ENCODE peak calls at places on chromosomes 11 and 22, in four cellular contexts. One of them, this sample, is unnamed.

GRCh38 chr11:65572356-65573043 is at the start of gene FAM89B:
- DNase-seq in CD4-positive, CD25-positive, alpha-beta regulatory T cell: peak; percentile 82
- DNase-seq in neural progenitor cell: peak; percentile 91
- DNase-seq in naive thymus-derived CD4-positive, alpha-beta T cell: peak; percentile 86
- DNase-seq in this sample: peak; percentile 95

GRCh38 chr22:25201557-25202273 is 2.1 kb downstream of the CRYBB3 start:
- DNase-seq in CD4-positive, CD25-positive, alpha-beta regulatory T cell: no peak
- DNase-seq in neural progenitor cell: no peak
- DNase-seq in naive thymus-derived CD4-positive, alpha-beta T cell: no peak
- DNase-seq in this sample: no peak

GRCh38 chr11:125452125-125452470 is 44.0 kb downstream of the FEZ1 start:
- DNase-seq in CD4-positive, CD25-positive, alpha-beta regulatory T cell: no peak
- DNase-seq in neural progenitor cell: no peak
- DNase-seq in naive thymus-derived CD4-positive, alpha-beta T cell: no peak
- DNase-seq in this sample: no peak

GRCh38 chr11:131465056-131465455 is 94.6 kb downstream of the NTM start:
- DNase-seq in CD4-positive, CD25-positive, alpha-beta regulatory T cell: no peak
- DNase-seq in neural progenitor cell: no peak
- DNase-seq in naive thymus-derived CD4-positive, alpha-beta T cell: no peak
- DNase-seq in this sample: no peak

GRCh38 chr11:8566613-8567210 is 27.3 kb downstream of the STK33 start:
- DNase-seq in CD4-positive, CD25-positive, alpha-beta regulatory T cell: no peak
- DNase-seq in neural progenitor cell: peak; percentile 54
- DNase-seq in naive thymus-derived CD4-positive, alpha-beta T cell: peak; percentile 27
- DNase-seq in this sample: no peak

GRCh38 chr11:58506935-58507334 is 970 bp downstream of the OR5B21 start:
- DNase-seq in CD4-positive, CD25-positive, alpha-beta regulatory T cell: no peak
- DNase-seq in neural progenitor cell: no peak
- DNase-seq in naive thymus-derived CD4-positive, alpha-beta T cell: no peak
- DNase-seq in this sample: no peak

GRCh38 chr22:30875481-30876215 is 92.9 kb downstream of the MORC2 start:
- DNase-seq in CD4-positive, CD25-positive, alpha-beta regulatory T cell: no peak
- DNase-seq in neural progenitor cell: no peak
- DNase-seq in naive thymus-derived CD4-positive, alpha-beta T cell: no peak
- DNase-seq in this sample: no peak

GRCh38 chr11:64834723-64835615 is 9.5 kb downstream of the CDC42BPG start:
- DNase-seq in CD4-positive, CD25-positive, alpha-beta regulatory T cell: no peak
- DNase-seq in neural progenitor cell: no peak
- DNase-seq in naive thymus-derived CD4-positive, alpha-beta T cell: no peak
- DNase-seq in this sample: no peak

GRCh38 chr11:85948884-85949283 is 93.7 kb downstream of the CCDC83 start:
- DNase-seq in CD4-positive, CD25-positive, alpha-beta regulatory T cell: no peak
- DNase-seq in neural progenitor cell: no peak
- DNase-seq in naive thymus-derived CD4-positive, alpha-beta T cell: no peak
- DNase-seq in this sample: no peak

GRCh38 chr11:65557280-65558001 is 718 bp downstream of the LTBP3 start:
- DNase-seq in CD4-positive, CD25-positive, alpha-beta regulatory T cell: no peak
- DNase-seq in neural progenitor cell: peak; percentile 67
- DNase-seq in naive thymus-derived CD4-positive, alpha-beta T cell: no peak
- DNase-seq in this sample: no peak

GRCh38 chr11:1499261-1499890 is 12.8 kb upstream of the MOB2 start:
- DNase-seq in CD4-positive, CD25-positive, alpha-beta regulatory T cell: no peak
- DNase-seq in neural progenitor cell: no peak
- DNase-seq in naive thymus-derived CD4-positive, alpha-beta T cell: no peak
- DNase-seq in this sample: no peak

GRCh38 chr11:126475627-126475991 is 120.1 kb downstream of the ST3GAL4 start:
- DNase-seq in CD4-positive, CD25-positive, alpha-beta regulatory T cell: no peak
- DNase-seq in neural progenitor cell: no peak
- DNase-seq in naive thymus-derived CD4-positive, alpha-beta T cell: no peak
- DNase-seq in this sample: no peak

GRCh38 chr22:45612940-45613339 is 58.7 kb upstream of the ATXN10 start:
- DNase-seq in CD4-positive, CD25-positive, alpha-beta regulatory T cell: no peak
- DNase-seq in neural progenitor cell: peak; percentile 48
- DNase-seq in naive thymus-derived CD4-positive, alpha-beta T cell: no peak
- DNase-seq in this sample: no peak

GRCh38 chr11:75813622-75814039 is 1.4 kb upstream of the UVRAG start:
- DNase-seq in CD4-positive, CD25-positive, alpha-beta regulatory T cell: no peak
- DNase-seq in neural progenitor cell: no peak
- DNase-seq in naive thymus-derived CD4-positive, alpha-beta T cell: no peak
- DNase-seq in this sample: no peak

GRCh38 chr11:115653926-115654325 is 149.7 kb upstream of the CADM1 start:
- DNase-seq in CD4-positive, CD25-positive, alpha-beta regulatory T cell: no peak
- DNase-seq in neural progenitor cell: no peak
- DNase-seq in naive thymus-derived CD4-positive, alpha-beta T cell: no peak
- DNase-seq in this sample: no peak

GRCh38 chr11:100546714-100547113 is 140.4 kb upstream of the ARHGAP42 start:
- DNase-seq in CD4-positive, CD25-positive, alpha-beta regulatory T cell: no peak
- DNase-seq in neural progenitor cell: no peak
- DNase-seq in naive thymus-derived CD4-positive, alpha-beta T cell: no peak
- DNase-seq in this sample: no peak

GRCh38 chr11:93541154-93541553 is 2.0 kb downstream of the SMCO4 start:
- DNase-seq in CD4-positive, CD25-positive, alpha-beta regulatory T cell: no peak
- DNase-seq in neural progenitor cell: no peak
- DNase-seq in naive thymus-derived CD4-positive, alpha-beta T cell: no peak
- DNase-seq in this sample: no peak

GRCh38 chr22:40238425-40239344 is 61.0 kb downstream of the TNRC6B start:
- DNase-seq in CD4-positive, CD25-positive, alpha-beta regulatory T cell: no peak
- DNase-seq in neural progenitor cell: no peak
- DNase-seq in naive thymus-derived CD4-positive, alpha-beta T cell: no peak
- DNase-seq in this sample: no peak
- H3K27ac ChIP-seq in CD4-positive, CD25-positive, alpha-beta regulatory T cell: no peak overlapping the region
- H3K27ac ChIP-seq in neural progenitor cell: no peak overlapping the region
- H3K27ac ChIP-seq in naive thymus-derived CD4-positive, alpha-beta T cell: no peak overlapping the region
- H3K27ac ChIP-seq in this sample: peak overlapping the region; percentile 66

DNA sequence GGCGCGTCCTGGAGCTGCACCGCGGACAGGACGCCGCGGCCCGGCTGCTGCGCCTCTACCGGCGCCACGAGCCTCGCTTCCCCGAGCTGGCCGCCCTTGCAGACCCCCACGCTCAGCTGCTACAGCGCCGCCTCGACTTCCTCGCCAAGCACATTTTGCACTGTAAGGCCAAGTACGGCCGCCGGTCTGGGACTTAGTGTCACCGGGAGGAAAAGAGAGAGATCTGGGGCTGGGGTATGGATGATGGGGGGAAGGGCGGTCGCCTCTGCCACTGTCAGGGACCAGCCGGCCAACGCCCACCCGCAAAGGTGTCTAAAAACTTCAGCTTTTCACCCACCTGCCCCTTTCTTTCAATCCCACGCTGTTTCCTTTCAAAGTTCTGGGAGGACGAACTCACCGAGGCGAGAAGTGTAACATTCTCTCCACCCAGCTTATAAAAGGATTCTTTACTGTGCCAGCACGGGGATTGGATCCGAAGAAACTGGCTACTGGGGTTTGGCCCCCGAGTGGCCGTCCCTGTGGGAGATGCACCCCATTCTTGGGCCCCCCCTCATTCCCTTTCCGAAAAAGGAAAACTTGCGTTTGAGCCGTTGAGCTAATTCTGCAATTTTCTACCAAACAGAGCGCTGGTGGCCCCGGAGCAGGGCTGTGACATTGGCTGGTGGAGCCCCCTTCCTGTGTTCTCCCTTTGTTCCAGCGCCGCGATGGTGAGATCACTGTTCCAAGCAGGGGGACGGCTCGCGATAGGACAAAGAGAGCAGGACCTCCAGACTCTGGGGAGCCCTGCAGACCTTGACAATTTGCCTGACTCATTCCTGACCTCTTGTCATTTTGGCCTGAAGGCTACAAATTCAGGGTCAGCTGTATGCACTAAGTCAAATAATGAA is 1.7 kb downstream of the FJX1 start:
- DNase-seq in CD4-positive, CD25-positive, alpha-beta regulatory T cell: no peak
- DNase-seq in neural progenitor cell: peak; percentile 87
- DNase-seq in naive thymus-derived CD4-positive, alpha-beta T cell: no peak
- DNase-seq in this sample: no peak
- H3K27ac ChIP-seq in CD4-positive, CD25-positive, alpha-beta regulatory T cell: no peak overlapping the region
- H3K27ac ChIP-seq in neural progenitor cell: peak overlapping the region; percentile 92
- H3K27ac ChIP-seq in naive thymus-derived CD4-positive, alpha-beta T cell: no peak overlapping the region
- H3K27ac ChIP-seq in this sample: no peak overlapping the region

GRCh38 chr22:32249231-32249630 is 5.9 kb downstream of the SLC5A4 start:
- DNase-seq in CD4-positive, CD25-positive, alpha-beta regulatory T cell: no peak
- DNase-seq in neural progenitor cell: no peak
- DNase-seq in naive thymus-derived CD4-positive, alpha-beta T cell: no peak
- DNase-seq in this sample: no peak
- H3K27ac ChIP-seq in CD4-positive, CD25-positive, alpha-beta regulatory T cell: no peak overlapping the region
- H3K27ac ChIP-seq in neural progenitor cell: no peak overlapping the region
- H3K27ac ChIP-seq in naive thymus-derived CD4-positive, alpha-beta T cell: no peak overlapping the region
- H3K27ac ChIP-seq in this sample: no peak overlapping the region

GRCh38 chr11:30019481-30019880 is 2.7 kb upstream of the KCNA4 start:
- DNase-seq in CD4-positive, CD25-positive, alpha-beta regulatory T cell: no peak
- DNase-seq in neural progenitor cell: no peak
- DNase-seq in naive thymus-derived CD4-positive, alpha-beta T cell: no peak
- DNase-seq in this sample: no peak
- H3K27ac ChIP-seq in CD4-positive, CD25-positive, alpha-beta regulatory T cell: no peak overlapping the region
- H3K27ac ChIP-seq in neural progenitor cell: no peak overlapping the region
- H3K27ac ChIP-seq in naive thymus-derived CD4-positive, alpha-beta T cell: no peak overlapping the region
- H3K27ac ChIP-seq in this sample: no peak overlapping the region

GRCh38 chr11:2703487-2704141 is 3.8 kb upstream of the KCNQ1OT1 start:
- DNase-seq in CD4-positive, CD25-positive, alpha-beta regulatory T cell: no peak
- DNase-seq in neural progenitor cell: peak; percentile 69
- DNase-seq in naive thymus-derived CD4-positive, alpha-beta T cell: no peak
- DNase-seq in this sample: no peak
- H3K27ac ChIP-seq in CD4-positive, CD25-positive, alpha-beta regulatory T cell: no peak overlapping the region
- H3K27ac ChIP-seq in neural progenitor cell: no peak overlapping the region
- H3K27ac ChIP-seq in naive thymus-derived CD4-positive, alpha-beta T cell: no peak overlapping the region
- H3K27ac ChIP-seq in this sample: no peak overlapping the region

GRCh38 chr22:22849640-22850610 is 37.7 kb upstream of the IGLL5 start:
- DNase-seq in CD4-positive, CD25-positive, alpha-beta regulatory T cell: no peak
- DNase-seq in neural progenitor cell: no peak
- DNase-seq in naive thymus-derived CD4-positive, alpha-beta T cell: no peak
- DNase-seq in this sample: no peak

GRCh38 chr22:22854466-22854865 is 33.1 kb upstream of the IGLL5 start:
- DNase-seq in CD4-positive, CD25-positive, alpha-beta regulatory T cell: no peak
- DNase-seq in neural progenitor cell: no peak
- DNase-seq in naive thymus-derived CD4-positive, alpha-beta T cell: no peak
- DNase-seq in this sample: no peak

GRCh38 chr22:22855085-22855484 is 32.5 kb upstream of the IGLL5 start:
- DNase-seq in CD4-positive, CD25-positive, alpha-beta regulatory T cell: no peak
- DNase-seq in neural progenitor cell: no peak
- DNase-seq in naive thymus-derived CD4-positive, alpha-beta T cell: no peak
- DNase-seq in this sample: no peak

GRCh38 chr22:22853713-22854112 is 33.9 kb upstream of the IGLL5 start:
- DNase-seq in CD4-positive, CD25-positive, alpha-beta regulatory T cell: no peak
- DNase-seq in neural progenitor cell: no peak
- DNase-seq in naive thymus-derived CD4-positive, alpha-beta T cell: no peak
- DNase-seq in this sample: no peak

GRCh38 chr22:22851969-22852368 is 35.6 kb upstream of the IGLL5 start:
- DNase-seq in CD4-positive, CD25-positive, alpha-beta regulatory T cell: no peak
- DNase-seq in neural progenitor cell: no peak
- DNase-seq in naive thymus-derived CD4-positive, alpha-beta T cell: no peak
- DNase-seq in this sample: no peak
- H3K27ac ChIP-seq in CD4-positive, CD25-positive, alpha-beta regulatory T cell: no peak overlapping the region
- H3K27ac ChIP-seq in neural progenitor cell: no peak overlapping the region
- H3K27ac ChIP-seq in naive thymus-derived CD4-positive, alpha-beta T cell: no peak overlapping the region
- H3K27ac ChIP-seq in this sample: no peak overlapping the region

GRCh38 chr22:24102366-24103200 is 78.7 kb upstream of the SUSD2 start:
- DNase-seq in CD4-positive, CD25-positive, alpha-beta regulatory T cell: no peak
- DNase-seq in neural progenitor cell: no peak
- DNase-seq in naive thymus-derived CD4-positive, alpha-beta T cell: no peak
- DNase-seq in this sample: peak; percentile 48
- H3K27ac ChIP-seq in CD4-positive, CD25-positive, alpha-beta regulatory T cell: no peak overlapping the region
- H3K27ac ChIP-seq in neural progenitor cell: no peak overlapping the region
- H3K27ac ChIP-seq in naive thymus-derived CD4-positive, alpha-beta T cell: no peak overlapping the region
- H3K27ac ChIP-seq in this sample: no peak overlapping the region

GRCh38 chr11:118484405-118484804 is 42.9 kb upstream of the TTC36 start:
- DNase-seq in CD4-positive, CD25-positive, alpha-beta regulatory T cell: no peak
- DNase-seq in neural progenitor cell: no peak
- DNase-seq in naive thymus-derived CD4-positive, alpha-beta T cell: no peak
- DNase-seq in this sample: no peak
- H3K27ac ChIP-seq in CD4-positive, CD25-positive, alpha-beta regulatory T cell: no peak overlapping the region
- H3K27ac ChIP-seq in neural progenitor cell: no peak overlapping the region
- H3K27ac ChIP-seq in naive thymus-derived CD4-positive, alpha-beta T cell: no peak overlapping the region
- H3K27ac ChIP-seq in this sample: no peak overlapping the region

GRCh38 chr22:50674606-50675552 is 2.3 kb downstream of the SHANK3 start:
- DNase-seq in CD4-positive, CD25-positive, alpha-beta regulatory T cell: no peak
- DNase-seq in neural progenitor cell: peak; percentile 86
- DNase-seq in naive thymus-derived CD4-positive, alpha-beta T cell: no peak
- DNase-seq in this sample: no peak

GRCh38 chr22:50676661-50677492 is 4.3 kb downstream of the SHANK3 start:
- DNase-seq in CD4-positive, CD25-positive, alpha-beta regulatory T cell: no peak
- DNase-seq in neural progenitor cell: peak; percentile 1
- DNase-seq in naive thymus-derived CD4-positive, alpha-beta T cell: no peak
- DNase-seq in this sample: peak; percentile 57

GRCh38 chr22:50674127-50674493 is 1.5 kb downstream of the SHANK3 start:
- DNase-seq in CD4-positive, CD25-positive, alpha-beta regulatory T cell: no peak
- DNase-seq in neural progenitor cell: peak; percentile 66
- DNase-seq in naive thymus-derived CD4-positive, alpha-beta T cell: no peak
- DNase-seq in this sample: no peak

GRCh38 chr22:50676211-50676636 is 3.6 kb downstream of the SHANK3 start:
- DNase-seq in CD4-positive, CD25-positive, alpha-beta regulatory T cell: no peak
- DNase-seq in neural progenitor cell: no peak
- DNase-seq in naive thymus-derived CD4-positive, alpha-beta T cell: no peak
- DNase-seq in this sample: peak; percentile 55

DNA sequence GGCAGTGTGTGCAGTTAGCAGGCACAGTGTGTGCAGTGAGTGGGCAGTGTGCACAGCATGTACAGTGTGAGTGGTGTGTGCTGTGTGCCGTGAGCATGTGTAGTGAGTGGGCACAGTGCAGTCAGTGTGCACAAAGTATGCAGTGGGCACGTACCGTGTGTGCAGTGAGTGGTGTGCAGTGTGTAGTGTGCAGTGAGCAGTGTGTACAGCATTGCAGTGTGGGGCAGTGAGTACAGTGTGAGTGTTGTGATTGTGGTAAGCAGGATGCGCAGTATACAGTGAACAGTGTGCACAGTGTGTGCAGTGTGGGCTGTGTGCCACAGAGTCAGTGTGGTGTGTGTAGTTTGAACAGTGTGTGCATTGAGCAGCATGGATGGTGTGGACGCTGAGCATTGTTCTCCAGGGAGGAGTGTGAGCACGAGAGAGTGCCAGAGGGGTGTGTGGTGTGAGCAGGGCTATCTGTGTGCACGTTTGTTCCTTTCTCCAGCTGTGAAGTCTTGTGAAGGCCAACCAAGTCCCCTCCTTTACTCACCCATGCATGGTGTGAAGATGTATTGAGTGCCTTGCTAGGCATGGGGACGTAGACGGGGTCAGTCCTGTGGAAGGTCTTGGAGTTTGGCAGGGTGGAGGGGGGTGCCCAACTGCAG is 3.1 kb downstream of the SHANK3 start:
- DNase-seq in CD4-positive, CD25-positive, alpha-beta regulatory T cell: no peak
- DNase-seq in neural progenitor cell: peak; percentile 1
- DNase-seq in naive thymus-derived CD4-positive, alpha-beta T cell: no peak
- DNase-seq in this sample: peak; percentile 57
- H3K27ac ChIP-seq in CD4-positive, CD25-positive, alpha-beta regulatory T cell: no peak overlapping the region
- H3K27ac ChIP-seq in neural progenitor cell: no peak overlapping the region
- H3K27ac ChIP-seq in naive thymus-derived CD4-positive, alpha-beta T cell: no peak overlapping the region
- H3K27ac ChIP-seq in this sample: no peak overlapping the region